ENCODE peak calls at places on chromosomes 2 and 18, in nine cellular contexts. One of them, this sample, is unnamed.

GRCh38 chr2:113012436-113013335 is 7.4 kb downstream of the IL36A start:
- DNase-seq in A549: peak; percentile 85
- DNase-seq in heart left ventricle: no peak
- DNase-seq in tibial artery: no peak
- DNase-seq in upper lobe of left lung: no peak
- DNase-seq in uterus: no peak
- DNase-seq in right atrium auricular region: no peak
- DNase-seq in ovary: no peak
- DNase-seq in heart right ventricle: no peak
- DNase-seq in this sample: no peak

GRCh38 chr2:28650261-28650584 is 101.4 kb upstream of the PPP1CB start:
- DNase-seq in heart right ventricle: no peak
- DNase-seq in ovary: no peak
- DNase-seq in A549: no peak
- DNase-seq in right atrium auricular region: no peak
- DNase-seq in upper lobe of left lung: no peak
- DNase-seq in heart left ventricle: no peak
- DNase-seq in uterus: no peak
- DNase-seq in tibial artery: no peak
- DNase-seq in this sample: no peak

GRCh38 chr2:207632575-207633492 is 7.6 kb upstream of the METTL21A start:
- DNase-seq in tibial artery: no peak
- DNase-seq in right atrium auricular region: no peak
- DNase-seq in uterus: no peak
- DNase-seq in heart left ventricle: no peak
- DNase-seq in upper lobe of left lung: no peak
- DNase-seq in heart right ventricle: no peak
- DNase-seq in ovary: no peak
- DNase-seq in A549: peak; percentile 89
- DNase-seq in this sample: no peak

GRCh38 chr2:45570671-45571334 is 40.3 kb downstream of the SRBD1 start:
- DNase-seq in heart right ventricle: no peak
- DNase-seq in tibial artery: no peak
- DNase-seq in A549: no peak
- DNase-seq in ovary: no peak
- DNase-seq in heart left ventricle: no peak
- DNase-seq in uterus: no peak
- DNase-seq in right atrium auricular region: no peak
- DNase-seq in upper lobe of left lung: no peak
- DNase-seq in this sample: no peak

GRCh38 chr2:192313773-192314172 is 119.0 kb upstream of the TMEFF2 start:
- DNase-seq in ovary: no peak
- DNase-seq in right atrium auricular region: no peak
- DNase-seq in A549: no peak
- DNase-seq in heart right ventricle: no peak
- DNase-seq in uterus: no peak
- DNase-seq in heart left ventricle: no peak
- DNase-seq in upper lobe of left lung: peak; percentile 33
- DNase-seq in tibial artery: no peak
- DNase-seq in this sample: no peak

GRCh38 chr2:210162466-210163124 is 8.6 kb downstream of the KANSL1L start:
- DNase-seq in right atrium auricular region: no peak
- DNase-seq in tibial artery: no peak
- DNase-seq in A549: no peak
- DNase-seq in heart right ventricle: no peak
- DNase-seq in ovary: no peak
- DNase-seq in upper lobe of left lung: no peak
- DNase-seq in uterus: no peak
- DNase-seq in heart left ventricle: no peak
- DNase-seq in this sample: no peak

GRCh38 chr2:188089896-188090295 is 201.8 kb upstream of the GULP1 start:
- DNase-seq in uterus: no peak
- DNase-seq in ovary: no peak
- DNase-seq in tibial artery: no peak
- DNase-seq in heart right ventricle: no peak
- DNase-seq in A549: no peak
- DNase-seq in upper lobe of left lung: no peak
- DNase-seq in right atrium auricular region: no peak
- DNase-seq in heart left ventricle: no peak
- DNase-seq in this sample: no peak

GRCh38 chr2:225112362-225113111 is 70.3 kb upstream of the DOCK10 start:
- DNase-seq in tibial artery: no peak
- DNase-seq in heart right ventricle: no peak
- DNase-seq in heart left ventricle: no peak
- DNase-seq in ovary: no peak
- DNase-seq in uterus: no peak
- DNase-seq in right atrium auricular region: no peak
- DNase-seq in A549: no peak
- DNase-seq in upper lobe of left lung: no peak
- DNase-seq in this sample: no peak

GRCh38 chr2:155975734-155976133 is 356.8 kb downstream of the NR4A2 start:
- DNase-seq in upper lobe of left lung: no peak
- DNase-seq in heart left ventricle: no peak
- DNase-seq in heart right ventricle: no peak
- DNase-seq in tibial artery: no peak
- DNase-seq in uterus: no peak
- DNase-seq in A549: no peak
- DNase-seq in right atrium auricular region: no peak
- DNase-seq in ovary: no peak
- DNase-seq in this sample: no peak

GRCh38 chr2:61045999-61046398 is 19.7 kb upstream of the SANBR start:
- DNase-seq in heart left ventricle: no peak
- DNase-seq in ovary: no peak
- DNase-seq in upper lobe of left lung: no peak
- DNase-seq in heart right ventricle: no peak
- DNase-seq in uterus: no peak
- DNase-seq in tibial artery: no peak
- DNase-seq in A549: no peak
- DNase-seq in right atrium auricular region: no peak
- DNase-seq in this sample: no peak

GRCh38 chr2:62456721-62457539 is 49.1 kb downstream of the TMEM17 start:
- DNase-seq in uterus: peak; percentile 56
- DNase-seq in heart right ventricle: peak; percentile 79
- DNase-seq in heart left ventricle: peak; percentile 74
- DNase-seq in tibial artery: peak; percentile 60
- DNase-seq in upper lobe of left lung: peak; percentile 96
- DNase-seq in ovary: peak; percentile 88
- DNase-seq in right atrium auricular region: peak; percentile 76
- DNase-seq in A549: peak; percentile 79
- DNase-seq in this sample: peak; percentile 25

GRCh38 chr2:189444322-189444721 is 3.0 kb downstream of the WDR75 start:
- DNase-seq in uterus: no peak
- DNase-seq in upper lobe of left lung: no peak
- DNase-seq in A549: no peak
- DNase-seq in heart left ventricle: no peak
- DNase-seq in heart right ventricle: no peak
- DNase-seq in right atrium auricular region: no peak
- DNase-seq in ovary: no peak
- DNase-seq in tibial artery: no peak
- DNase-seq in this sample: no peak

GRCh38 chr2:159126653-159127052 is 158.2 kb downstream of the TANC1 start:
- DNase-seq in A549: no peak
- DNase-seq in heart right ventricle: no peak
- DNase-seq in uterus: no peak
- DNase-seq in right atrium auricular region: no peak
- DNase-seq in tibial artery: no peak
- DNase-seq in heart left ventricle: no peak
- DNase-seq in ovary: no peak
- DNase-seq in upper lobe of left lung: no peak
- DNase-seq in this sample: no peak

GRCh38 chr2:230794472-230794871 is 70.3 kb upstream of the ITM2C start:
- DNase-seq in upper lobe of left lung: no peak
- DNase-seq in heart left ventricle: no peak
- DNase-seq in uterus: no peak
- DNase-seq in heart right ventricle: no peak
- DNase-seq in A549: no peak
- DNase-seq in ovary: no peak
- DNase-seq in tibial artery: no peak
- DNase-seq in right atrium auricular region: no peak
- DNase-seq in this sample: no peak

DNA sequence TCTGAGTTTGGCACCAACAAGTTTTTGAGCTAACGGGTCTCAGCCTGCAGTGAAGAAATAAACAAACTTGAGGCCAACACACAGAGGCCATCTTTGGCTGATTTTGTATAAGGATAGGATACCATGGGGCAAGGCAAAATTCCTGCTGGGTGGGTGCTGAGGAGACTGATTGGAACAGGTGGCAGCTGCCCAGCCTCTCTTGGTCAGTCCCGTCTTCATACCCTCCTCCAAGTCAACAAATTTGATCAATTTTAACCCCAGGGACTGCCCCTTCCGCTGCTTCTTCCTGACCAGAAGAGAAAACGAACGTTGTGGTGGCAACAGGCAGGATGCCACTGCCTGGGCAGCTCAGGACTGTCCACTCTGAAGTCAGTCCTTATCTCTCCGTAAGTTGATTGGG is 139.3 kb downstream of the SPP2 start:
- DNase-seq in ovary: no peak
- DNase-seq in heart left ventricle: no peak
- DNase-seq in tibial artery: no peak
- DNase-seq in upper lobe of left lung: no peak
- DNase-seq in uterus: no peak
- DNase-seq in right atrium auricular region: no peak
- DNase-seq in A549: no peak
- DNase-seq in heart right ventricle: no peak
- DNase-seq in this sample: no peak
- H3K4me1 ChIP-seq in ovary: no peaks in the 10 kb centered on the region
- H3K4me1 ChIP-seq in heart left ventricle: no peaks in the 10 kb centered on the region
- H3K4me1 ChIP-seq in tibial artery: no peaks in the 10 kb centered on the region
- H3K4me1 ChIP-seq in upper lobe of left lung: no peaks in the 10 kb centered on the region
- H3K4me1 ChIP-seq in uterus: no peaks in the 10 kb centered on the region
- H3K4me1 ChIP-seq in right atrium auricular region: no peaks in the 10 kb centered on the region
- H3K4me1 ChIP-seq in A549: peaks cover 23% of the 10 kb centered on the region
- H3K4me1 ChIP-seq in heart right ventricle: no peaks in the 10 kb centered on the region
- H3K4me1 ChIP-seq in this sample: no peaks in the 10 kb centered on the region

DNA sequence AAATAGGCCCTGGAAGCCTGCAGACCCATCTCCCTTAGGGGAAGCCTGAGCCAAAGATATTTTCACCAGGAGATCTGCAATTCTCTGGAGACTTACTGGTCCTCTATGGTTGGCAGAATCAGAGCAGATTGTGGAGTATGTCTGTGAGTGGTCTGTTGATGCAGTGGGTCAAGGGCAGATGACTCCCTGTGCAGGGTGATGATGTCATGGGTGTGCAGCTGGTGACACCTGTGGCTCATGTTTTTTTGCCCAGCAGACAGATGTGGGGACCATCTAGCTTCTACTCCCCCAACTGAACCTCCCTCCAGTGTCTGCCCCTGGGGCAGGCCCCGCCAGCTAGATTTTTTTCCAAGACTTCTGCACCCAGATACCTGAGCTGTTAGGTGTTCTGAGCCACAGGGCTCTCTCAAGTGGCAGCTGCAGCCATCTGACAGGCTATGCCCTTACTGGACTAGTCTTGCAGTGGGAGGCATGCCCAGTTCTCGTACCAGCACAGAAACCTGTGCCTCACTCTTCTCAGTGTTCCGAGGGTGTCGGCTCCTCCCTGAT is 558.7 kb upstream of the LRRTM1 start:
- DNase-seq in heart left ventricle: no peak
- DNase-seq in A549: no peak
- DNase-seq in tibial artery: no peak
- DNase-seq in uterus: no peak
- DNase-seq in right atrium auricular region: no peak
- DNase-seq in heart right ventricle: no peak
- DNase-seq in ovary: no peak
- DNase-seq in upper lobe of left lung: no peak
- DNase-seq in this sample: no peak
- H3K4me3 ChIP-seq in heart left ventricle: no peak overlapping the region
- H3K4me3 ChIP-seq in A549: no peak overlapping the region
- H3K4me3 ChIP-seq in tibial artery: no peak overlapping the region
- H3K4me3 ChIP-seq in uterus: no peak overlapping the region
- H3K4me3 ChIP-seq in right atrium auricular region: no peak overlapping the region
- H3K4me3 ChIP-seq in heart right ventricle: no peak overlapping the region
- H3K4me3 ChIP-seq in ovary: no peak overlapping the region
- H3K4me3 ChIP-seq in upper lobe of left lung: no peak overlapping the region
- H3K4me3 ChIP-seq in this sample: no peak overlapping the region

GRCh38 chr2:9403924-9404323 is 19.4 kb downstream of the ITGB1BP1 start:
- DNase-seq in right atrium auricular region: no peak
- DNase-seq in ovary: no peak
- DNase-seq in uterus: peak; percentile 1
- DNase-seq in upper lobe of left lung: no peak
- DNase-seq in A549: no peak
- DNase-seq in heart right ventricle: no peak
- DNase-seq in heart left ventricle: no peak
- DNase-seq in tibial artery: no peak
- DNase-seq in this sample: no peak

GRCh38 chr2:9398881-9399805 is 24.2 kb downstream of the ITGB1BP1 start:
- DNase-seq in heart left ventricle: peak; percentile 46
- DNase-seq in uterus: peak; percentile 82
- DNase-seq in heart right ventricle: no peak
- DNase-seq in ovary: peak; percentile 51
- DNase-seq in upper lobe of left lung: peak; percentile 62
- DNase-seq in tibial artery: peak; percentile 48
- DNase-seq in right atrium auricular region: peak; percentile 73
- DNase-seq in A549: no peak
- DNase-seq in this sample: no peak

GRCh38 chr2:9397201-9397600 is 26.1 kb downstream of the ITGB1BP1 start:
- DNase-seq in tibial artery: no peak
- DNase-seq in uterus: no peak
- DNase-seq in heart left ventricle: no peak
- DNase-seq in upper lobe of left lung: no peak
- DNase-seq in A549: no peak
- DNase-seq in ovary: peak; percentile 17
- DNase-seq in heart right ventricle: no peak
- DNase-seq in right atrium auricular region: no peak
- DNase-seq in this sample: no peak

GRCh38 chr2:9400268-9401058 is 22.9 kb downstream of the ITGB1BP1 start:
- DNase-seq in heart right ventricle: no peak
- DNase-seq in upper lobe of left lung: no peak
- DNase-seq in A549: no peak
- DNase-seq in tibial artery: no peak
- DNase-seq in right atrium auricular region: no peak
- DNase-seq in ovary: peak; percentile 27
- DNase-seq in uterus: no peak
- DNase-seq in heart left ventricle: no peak
- DNase-seq in this sample: no peak

DNA sequence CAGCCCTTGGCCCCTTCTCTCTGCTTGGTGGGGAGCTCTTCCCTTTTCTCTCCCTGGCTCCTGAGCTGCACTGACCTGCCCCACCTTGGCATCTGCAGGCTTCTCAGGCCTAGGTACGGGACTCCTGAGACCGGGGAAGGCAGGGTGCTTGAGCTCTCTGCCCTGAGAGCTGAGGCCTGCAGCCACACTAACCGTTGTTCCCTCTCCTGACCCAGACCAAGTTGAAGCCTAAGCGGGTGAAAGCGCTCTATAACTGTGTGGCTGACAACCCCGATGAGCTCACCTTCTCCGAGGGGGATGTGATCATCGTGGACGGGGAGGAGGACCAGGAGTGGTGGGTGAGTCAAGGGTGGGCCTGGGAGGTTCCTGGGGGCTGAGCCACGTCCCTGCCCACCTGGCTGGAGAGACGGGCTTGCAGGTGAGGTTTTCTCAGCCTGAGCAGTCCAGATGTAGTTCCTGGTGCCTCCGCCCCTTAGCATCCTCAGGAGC is 22.2 kb downstream of the ITGB1BP1 start:
- DNase-seq in tibial artery: no peak
- DNase-seq in ovary: no peak
- DNase-seq in uterus: no peak
- DNase-seq in upper lobe of left lung: no peak
- DNase-seq in A549: no peak
- DNase-seq in heart left ventricle: no peak
- DNase-seq in right atrium auricular region: no peak
- DNase-seq in heart right ventricle: no peak
- DNase-seq in this sample: no peak
- TF ChIP-seq CTCF in tibial artery: no peak
- TF ChIP-seq CTCF in ovary: no peak
- TF ChIP-seq CTCF in uterus: no peak
- TF ChIP-seq CTCF in upper lobe of left lung: no peak
- TF ChIP-seq CTCF in A549: no peak
- TF ChIP-seq CTCF in heart left ventricle: no peak
- TF ChIP-seq CTCF in right atrium auricular region: no peak
- TF ChIP-seq CTCF in heart right ventricle: no peak
- TF ChIP-seq CTCF in this sample: no peak

GRCh38 chr18:77071711-77072292 is 60.8 kb downstream of the MBP start:
- DNase-seq in A549: peak; percentile 93
- DNase-seq in heart right ventricle: no peak
- DNase-seq in upper lobe of left lung: no peak
- DNase-seq in right atrium auricular region: peak; percentile 83
- DNase-seq in uterus: peak; percentile 19
- DNase-seq in tibial artery: no peak
- DNase-seq in ovary: no peak
- DNase-seq in heart left ventricle: peak; percentile 60
- DNase-seq in this sample: no peak
- H3K4me1 ChIP-seq in A549: peaks cover 81% of the 10 kb centered on the region
- H3K4me1 ChIP-seq in heart right ventricle: peaks cover 73% of the 10 kb centered on the region
- H3K4me1 ChIP-seq in upper lobe of left lung: peaks cover 53% of the 10 kb centered on the region
- H3K4me1 ChIP-seq in right atrium auricular region: peaks cover 54% of the 10 kb centered on the region
- H3K4me1 ChIP-seq in uterus: peaks cover 5% of the 10 kb centered on the region
- H3K4me1 ChIP-seq in tibial artery: no peaks in the 10 kb centered on the region
- H3K4me1 ChIP-seq in ovary: peaks cover 17% of the 10 kb centered on the region
- H3K4me1 ChIP-seq in heart left ventricle: peaks cover 48% of the 10 kb centered on the region
- H3K4me1 ChIP-seq in this sample: peaks cover 55% of the 10 kb centered on the region

This sample was measured in gastrocnemius medialis.